ENCODE peak calls at places on chromosomes 13 and 19, in nine cellular contexts. One of them, this sample, is unnamed.

GRCh38 chr13:33490461-33491327 is 205.1 kb upstream of the STARD13 start:
- DNase-seq in AG04449: no peak
- DNase-seq in foreskin fibroblast: no peak
- DNase-seq in GM06990: no peak
- DNase-seq in CD8-positive, alpha-beta T cell: no peak
- DNase-seq in CD4-positive, alpha-beta T cell: no peak
- DNase-seq in H9: peak
- DNase-seq in tibial artery: no peak
- DNase-seq in osteocyte: no peak
- DNase-seq in this sample: no peak

GRCh38 chr13:108895220-108895704 is 265.9 kb downstream of the MYO16 start:
- DNase-seq in CD8-positive, alpha-beta T cell: no peak
- DNase-seq in H9: no peak
- DNase-seq in foreskin fibroblast: peak
- DNase-seq in GM06990: no peak
- DNase-seq in AG04449: peak
- DNase-seq in CD4-positive, alpha-beta T cell: no peak
- DNase-seq in tibial artery: no peak
- DNase-seq in osteocyte: no peak
- DNase-seq in this sample: no peak

GRCh38 chr13:75725784-75726183 is 89.7 kb downstream of the LMO7 start:
- DNase-seq in CD4-positive, alpha-beta T cell: no peak
- DNase-seq in GM06990: no peak
- DNase-seq in foreskin fibroblast: no peak
- DNase-seq in AG04449: no peak
- DNase-seq in tibial artery: no peak
- DNase-seq in H9: no peak
- DNase-seq in CD8-positive, alpha-beta T cell: no peak
- DNase-seq in osteocyte: no peak
- DNase-seq in this sample: no peak

GRCh38 chr19:4831351-4832340 is at the start of gene TICAM1:
- DNase-seq in CD8-positive, alpha-beta T cell: peak
- DNase-seq in GM06990: peak
- DNase-seq in tibial artery: peak
- DNase-seq in CD4-positive, alpha-beta T cell: peak
- DNase-seq in H9: no peak
- DNase-seq in foreskin fibroblast: peak
- DNase-seq in osteocyte: no peak
- DNase-seq in AG04449: no peak
- DNase-seq in this sample: peak

GRCh38 chr19:38239816-38240215 is 15.8 kb upstream of the DPF1 start:
- DNase-seq in H9: no peak
- DNase-seq in CD4-positive, alpha-beta T cell: no peak
- DNase-seq in AG04449: no peak
- DNase-seq in tibial artery: no peak
- DNase-seq in foreskin fibroblast: no peak
- DNase-seq in GM06990: no peak
- DNase-seq in CD8-positive, alpha-beta T cell: no peak
- DNase-seq in osteocyte: no peak
- DNase-seq in this sample: no peak

GRCh38 chr13:94063096-94063495 is 416.4 kb downstream of the DCT start:
- DNase-seq in AG04449: no peak
- DNase-seq in osteocyte: no peak
- DNase-seq in CD4-positive, alpha-beta T cell: no peak
- DNase-seq in CD8-positive, alpha-beta T cell: no peak
- DNase-seq in H9: no peak
- DNase-seq in tibial artery: no peak
- DNase-seq in foreskin fibroblast: peak
- DNase-seq in GM06990: no peak
- DNase-seq in this sample: no peak

GRCh38 chr13:50519866-50520265 is 323.6 kb downstream of the DLEU7 start:
- DNase-seq in GM06990: no peak
- DNase-seq in AG04449: no peak
- DNase-seq in tibial artery: no peak
- DNase-seq in H9: no peak
- DNase-seq in foreskin fibroblast: no peak
- DNase-seq in CD8-positive, alpha-beta T cell: no peak
- DNase-seq in osteocyte: no peak
- DNase-seq in CD4-positive, alpha-beta T cell: no peak
- DNase-seq in this sample: no peak

GRCh38 chr19:41226053-41226873 is 7.2 kb downstream of the AXL start:
- DNase-seq in osteocyte: peak
- DNase-seq in H9: peak
- DNase-seq in CD4-positive, alpha-beta T cell: peak
- DNase-seq in foreskin fibroblast: peak
- DNase-seq in tibial artery: peak
- DNase-seq in GM06990: no peak
- DNase-seq in CD8-positive, alpha-beta T cell: no peak
- DNase-seq in AG04449: no peak
- DNase-seq in this sample: peak

GRCh38 chr13:87810391-87810801 is 139.2 kb downstream of the SLITRK5 start:
- DNase-seq in GM06990: no peak
- DNase-seq in CD4-positive, alpha-beta T cell: no peak
- DNase-seq in foreskin fibroblast: no peak
- DNase-seq in CD8-positive, alpha-beta T cell: no peak
- DNase-seq in tibial artery: no peak
- DNase-seq in osteocyte: no peak
- DNase-seq in H9: peak
- DNase-seq in AG04449: no peak
- DNase-seq in this sample: no peak

GRCh38 chr13:80334582-80335260 is 6.2 kb downstream of the SPRY2 start:
- DNase-seq in GM06990: no peak
- DNase-seq in tibial artery: no peak
- DNase-seq in CD8-positive, alpha-beta T cell: no peak
- DNase-seq in osteocyte: no peak
- DNase-seq in foreskin fibroblast: no peak
- DNase-seq in CD4-positive, alpha-beta T cell: no peak
- DNase-seq in H9: no peak
- DNase-seq in AG04449: no peak
- DNase-seq in this sample: no peak

GRCh38 chr19:58519355-58520256 is at the start of gene ZBTB45:
- DNase-seq in GM06990: peak
- DNase-seq in AG04449: peak
- DNase-seq in CD4-positive, alpha-beta T cell: peak
- DNase-seq in foreskin fibroblast: peak
- DNase-seq in tibial artery: peak
- DNase-seq in osteocyte: peak
- DNase-seq in H9: peak
- DNase-seq in CD8-positive, alpha-beta T cell: peak
- DNase-seq in this sample: peak

GRCh38 chr19:12833747-12834417 is 497 bp downstream of the RTBDN start:
- DNase-seq in tibial artery: no peak
- DNase-seq in CD8-positive, alpha-beta T cell: peak
- DNase-seq in osteocyte: no peak
- DNase-seq in H9: peak
- DNase-seq in AG04449: no peak
- DNase-seq in foreskin fibroblast: no peak
- DNase-seq in CD4-positive, alpha-beta T cell: no peak
- DNase-seq in GM06990: no peak
- DNase-seq in this sample: no peak

GRCh38 chr13:25971499-25972145 is 80.2 kb downstream of the SHISA2 start:
- DNase-seq in CD8-positive, alpha-beta T cell: peak
- DNase-seq in GM06990: no peak
- DNase-seq in CD4-positive, alpha-beta T cell: peak
- DNase-seq in osteocyte: no peak
- DNase-seq in H9: no peak
- DNase-seq in tibial artery: no peak
- DNase-seq in foreskin fibroblast: no peak
- DNase-seq in AG04449: no peak
- DNase-seq in this sample: no peak

GRCh38 chr13:111271186-111271698 is 49.2 kb upstream of the TEX29 start:
- DNase-seq in osteocyte: no peak
- DNase-seq in CD8-positive, alpha-beta T cell: no peak
- DNase-seq in tibial artery: no peak
- DNase-seq in H9: no peak
- DNase-seq in AG04449: no peak
- DNase-seq in foreskin fibroblast: no peak
- DNase-seq in GM06990: no peak
- DNase-seq in CD4-positive, alpha-beta T cell: no peak
- DNase-seq in this sample: no peak

GRCh38 chr19:6772028-6772865 is at the start of gene VAV1:
- DNase-seq in H9: peak
- DNase-seq in AG04449: no peak
- DNase-seq in osteocyte: no peak
- DNase-seq in CD4-positive, alpha-beta T cell: peak
- DNase-seq in GM06990: peak
- DNase-seq in foreskin fibroblast: no peak
- DNase-seq in tibial artery: no peak
- DNase-seq in CD8-positive, alpha-beta T cell: peak
- DNase-seq in this sample: no peak
- TF ChIP-seq CTCF in H9: peak
- TF ChIP-seq CTCF in AG04449: no peak
- TF ChIP-seq CTCF in osteocyte: peak
- TF ChIP-seq CTCF in CD4-positive, alpha-beta T cell: no peak
- TF ChIP-seq CTCF in GM06990: peak
- TF ChIP-seq CTCF in foreskin fibroblast: no peak
- TF ChIP-seq CTCF in tibial artery: no peak
- TF ChIP-seq CTCF in CD8-positive, alpha-beta T cell: peak
- TF ChIP-seq CTCF in this sample: no peak

DNA sequence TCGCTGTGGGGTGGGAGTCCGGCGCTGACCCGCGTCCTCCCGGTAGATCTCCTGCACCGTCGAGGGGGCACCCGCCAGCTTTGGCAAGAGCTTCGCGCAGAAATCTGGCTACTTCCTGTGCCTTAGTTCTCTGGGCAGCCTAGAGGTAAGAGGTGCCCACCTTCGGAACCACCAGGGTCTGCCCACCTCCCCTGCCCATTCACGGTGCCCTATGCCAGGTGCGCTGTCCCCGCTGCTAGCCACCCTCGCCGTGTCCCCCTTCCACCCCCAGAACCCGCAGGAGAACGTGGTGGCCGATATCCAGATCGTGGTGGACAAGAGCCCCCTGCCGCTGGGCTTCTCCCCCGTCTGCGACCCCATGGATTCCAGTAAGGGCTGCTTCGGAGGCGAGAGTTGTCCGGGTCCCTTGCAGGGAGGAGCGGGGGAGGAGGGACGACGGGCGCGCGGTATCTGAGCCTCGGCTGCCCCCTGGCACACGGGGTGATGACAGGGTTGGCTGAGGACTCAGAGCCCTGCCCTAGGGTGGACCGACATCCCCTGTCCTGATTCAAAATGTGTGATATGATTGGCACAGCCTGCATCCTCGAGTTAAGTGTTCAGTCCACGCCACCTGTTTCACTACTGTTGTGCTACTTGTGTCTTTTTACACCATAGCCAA is 549 bp downstream of the MVB12A start:
- DNase-seq in AG04449: no peak
- DNase-seq in H9: peak
- DNase-seq in CD4-positive, alpha-beta T cell: no peak
- DNase-seq in GM06990: no peak
- DNase-seq in CD8-positive, alpha-beta T cell: no peak
- DNase-seq in osteocyte: no peak
- DNase-seq in tibial artery: peak
- DNase-seq in foreskin fibroblast: no peak
- DNase-seq in this sample: no peak
- TF ChIP-seq CTCF in AG04449: peak
- TF ChIP-seq CTCF in H9: peak
- TF ChIP-seq CTCF in CD4-positive, alpha-beta T cell: no peak
- TF ChIP-seq CTCF in GM06990: peak
- TF ChIP-seq CTCF in CD8-positive, alpha-beta T cell: no peak
- TF ChIP-seq CTCF in osteocyte: no peak
- TF ChIP-seq CTCF in tibial artery: no peak
- TF ChIP-seq CTCF in foreskin fibroblast: no peak
- TF ChIP-seq CTCF in this sample: no peak

DNA sequence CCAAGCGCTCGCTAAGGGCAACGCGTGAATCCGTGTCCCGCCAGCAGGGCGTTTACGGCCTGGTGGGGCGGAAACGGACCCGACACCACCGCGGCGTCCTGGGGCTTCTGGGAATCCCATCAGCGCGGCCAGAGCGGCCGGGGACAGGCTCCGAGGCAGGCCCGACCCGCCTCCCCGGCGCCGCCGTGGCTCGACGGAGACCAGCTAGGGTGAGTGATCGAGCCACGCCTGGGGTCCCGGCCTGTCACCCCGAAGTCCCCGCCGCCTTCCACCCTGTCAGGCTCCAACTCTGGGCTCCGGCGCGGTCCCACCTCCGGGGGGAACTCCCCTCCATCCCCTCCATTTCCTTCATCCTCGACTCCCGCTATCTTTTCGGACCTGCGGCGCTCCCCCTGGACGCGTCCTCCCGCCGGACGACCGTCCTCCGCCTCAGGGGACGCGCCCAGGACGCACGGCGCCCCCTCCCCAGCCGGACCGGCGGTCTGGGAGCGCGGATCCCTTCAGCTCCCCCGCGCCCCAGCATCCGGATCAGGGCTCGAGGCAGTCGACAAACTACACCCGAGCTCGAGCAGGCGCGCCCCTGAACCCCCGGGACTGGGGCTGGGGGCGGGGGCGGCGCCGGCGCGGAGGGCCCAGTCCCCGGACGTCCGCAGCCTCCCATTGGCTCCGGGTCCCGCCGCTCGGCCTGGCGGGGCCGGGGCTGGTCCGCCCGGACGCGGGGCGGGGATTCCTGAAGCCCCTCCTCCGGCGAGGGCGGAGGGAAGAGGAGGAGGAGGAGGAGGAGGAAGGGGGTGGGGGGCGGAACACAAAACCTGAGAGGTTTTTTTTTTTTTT is 643 bp upstream of the BICRA start:
- DNase-seq in foreskin fibroblast: peak
- DNase-seq in AG04449: no peak
- DNase-seq in tibial artery: peak
- DNase-seq in GM06990: peak
- DNase-seq in osteocyte: peak
- DNase-seq in H9: peak
- DNase-seq in CD4-positive, alpha-beta T cell: peak
- DNase-seq in CD8-positive, alpha-beta T cell: peak
- DNase-seq in this sample: peak
- TF ChIP-seq CTCF in foreskin fibroblast: peak
- TF ChIP-seq CTCF in AG04449: peak
- TF ChIP-seq CTCF in tibial artery: peak
- TF ChIP-seq CTCF in GM06990: peak
- TF ChIP-seq CTCF in osteocyte: peak
- TF ChIP-seq CTCF in H9: peak
- TF ChIP-seq CTCF in CD4-positive, alpha-beta T cell: no peak
- TF ChIP-seq CTCF in CD8-positive, alpha-beta T cell: no peak
- TF ChIP-seq CTCF in this sample: peak

DNA sequence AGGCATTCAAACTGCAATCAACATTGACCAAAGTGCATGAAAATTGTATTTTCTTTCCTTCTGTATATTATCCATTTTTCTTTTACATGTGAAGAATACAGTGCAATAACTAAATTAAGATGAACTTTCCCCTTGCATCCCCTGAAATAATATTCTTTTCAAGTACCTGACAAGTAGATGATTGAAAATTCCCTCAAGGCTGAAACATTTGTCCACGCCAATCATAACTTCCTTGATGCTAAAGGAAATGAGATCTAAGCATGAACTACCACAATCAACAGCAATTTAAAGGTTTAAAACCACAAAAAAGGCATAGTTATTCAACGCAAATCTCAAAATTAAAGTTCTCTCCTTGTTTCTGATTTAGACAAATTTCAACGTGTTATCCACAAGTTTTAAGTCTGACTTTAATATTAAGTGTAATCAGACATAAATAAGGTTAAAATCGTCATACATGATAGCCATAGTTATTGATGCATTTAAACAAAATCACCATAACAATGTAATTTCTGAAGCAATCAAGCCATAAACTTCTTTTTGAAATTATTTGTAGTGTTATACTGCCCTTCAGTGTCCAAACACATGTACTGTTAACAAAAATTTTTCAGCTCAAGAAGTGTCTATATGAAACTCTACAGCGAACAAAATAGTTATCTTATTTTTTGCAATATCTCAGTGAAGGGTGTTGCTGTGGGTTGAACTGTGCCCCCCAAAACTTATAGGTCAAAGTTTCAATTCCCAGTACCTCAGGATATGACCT is 169.5 kb downstream of the DCLK1 start:
- DNase-seq in osteocyte: no peak
- DNase-seq in foreskin fibroblast: no peak
- DNase-seq in AG04449: no peak
- DNase-seq in H9: no peak
- DNase-seq in GM06990: no peak
- DNase-seq in CD8-positive, alpha-beta T cell: no peak
- DNase-seq in tibial artery: no peak
- DNase-seq in CD4-positive, alpha-beta T cell: no peak
- DNase-seq in this sample: no peak
- TF ChIP-seq CTCF in osteocyte: peak
- TF ChIP-seq CTCF in foreskin fibroblast: no peak
- TF ChIP-seq CTCF in AG04449: no peak
- TF ChIP-seq CTCF in H9: peak
- TF ChIP-seq CTCF in GM06990: no peak
- TF ChIP-seq CTCF in CD8-positive, alpha-beta T cell: no peak
- TF ChIP-seq CTCF in tibial artery: peak
- TF ChIP-seq CTCF in CD4-positive, alpha-beta T cell: no peak
- TF ChIP-seq CTCF in this sample: peak

This sample was measured in type B pancreatic cell.